ENCODE peak calls at places on chromosomes 3 and 15, in five cellular contexts. Q is GM06990, I is MCF 10A, P is endothelial cell, E is foreskin fibroblast. J is an unnamed sample.

GRCh38 chr3:112587336-112587735 is 25.5 kb downstream of the SLC35A5 start:
- DNase-seq in I (no peak), P (no peak), E (no peak), Q (no peak), J (no peak)

GRCh38 chr3:100041328-100041749 is 73.0 kb downstream of the FILIP1L start:
- DNase-seq in P (no peak), I (peak), E (peak), Q (no peak), J (no peak)

GRCh38 chr3:193851416-193851815 is 258.4 kb downstream of the OPA1 start:
- DNase-seq in Q (no peak), I (no peak), P (no peak), E (peak), J (no peak)

GRCh38 chr15:101534376-101534970 is 45.0 kb upstream of the PCSK6 start:
- DNase-seq in E (no peak), I (no peak), Q (no peak), P (no peak), J (no peak)

GRCh38 chr15:63510548-63510940 is 6.2 kb downstream of the USP3 start:
- DNase-seq in E (no peak), I (no peak), Q (no peak), P (no peak), J (no peak)

GRCh38 chr15:38642689-38643270 is 78.2 kb upstream of the RASGRP1 start:
- DNase-seq in P (no peak), E (no peak), I (no peak), Q (no peak), J (no peak)

GRCh38 chr15:85745525-85745924 is 49.2 kb downstream of the KLHL25 start:
- DNase-seq in I (no peak), P (no peak), Q (no peak), E (no peak), J (no peak)

GRCh38 chr3:189393598-189393997 is 221.8 kb downstream of the TPRG1 start:
- DNase-seq in E (no peak), I (peak), P (no peak), Q (no peak), J (no peak)

GRCh38 chr3:136838641-136839555 is 20.0 kb downstream of the SLC35G2 start:
- DNase-seq in Q (no peak), P (no peak), I (peak), E (peak), J (no peak)

GRCh38 chr3:8110966-8111798 is 390.4 kb upstream of the LMCD1 start:
- DNase-seq in I (peak), E (peak), Q (peak), P (peak), J (peak)

GRCh38 chr3:147538034-147538433 is 128.9 kb downstream of the ZIC1 start:
- DNase-seq in Q (no peak), E (no peak), I (no peak), P (no peak), J (no peak)

GRCh38 chr3:88896026-88896425 is 211.4 kb upstream of the EPHA3 start:
- DNase-seq in P (no peak), E (no peak), I (peak), Q (no peak), J (no peak)

GRCh38 chr3:8324727-8325126 is 176.9 kb upstream of the LMCD1 start:
- DNase-seq in P (peak), E (peak), Q (peak), I (peak), J (peak)

GRCh38 chr15:67189326-67190051 is 65.0 kb downstream of the AAGAB start:
- DNase-seq in I (no peak), E (no peak), P (no peak), Q (no peak), J (peak)

GRCh38 chr3:160919942-160920341 is 163.9 kb downstream of the PPM1L start:
- DNase-seq in E (no peak), Q (no peak), I (no peak), P (no peak), J (no peak)

GRCh38 chr3:160924776-160925175 is 168.7 kb downstream of the PPM1L start:
- DNase-seq in P (no peak), I (no peak), Q (no peak), E (no peak), J (no peak)

GRCh38 chr3:160921020-160921635 is 165.1 kb downstream of the PPM1L start:
- DNase-seq in E (peak), I (peak), P (peak), Q (no peak), J (peak)
- TF ChIP-seq CTCF in E (peak), I (peak), P (peak), Q (peak), J (peak)

DNA sequence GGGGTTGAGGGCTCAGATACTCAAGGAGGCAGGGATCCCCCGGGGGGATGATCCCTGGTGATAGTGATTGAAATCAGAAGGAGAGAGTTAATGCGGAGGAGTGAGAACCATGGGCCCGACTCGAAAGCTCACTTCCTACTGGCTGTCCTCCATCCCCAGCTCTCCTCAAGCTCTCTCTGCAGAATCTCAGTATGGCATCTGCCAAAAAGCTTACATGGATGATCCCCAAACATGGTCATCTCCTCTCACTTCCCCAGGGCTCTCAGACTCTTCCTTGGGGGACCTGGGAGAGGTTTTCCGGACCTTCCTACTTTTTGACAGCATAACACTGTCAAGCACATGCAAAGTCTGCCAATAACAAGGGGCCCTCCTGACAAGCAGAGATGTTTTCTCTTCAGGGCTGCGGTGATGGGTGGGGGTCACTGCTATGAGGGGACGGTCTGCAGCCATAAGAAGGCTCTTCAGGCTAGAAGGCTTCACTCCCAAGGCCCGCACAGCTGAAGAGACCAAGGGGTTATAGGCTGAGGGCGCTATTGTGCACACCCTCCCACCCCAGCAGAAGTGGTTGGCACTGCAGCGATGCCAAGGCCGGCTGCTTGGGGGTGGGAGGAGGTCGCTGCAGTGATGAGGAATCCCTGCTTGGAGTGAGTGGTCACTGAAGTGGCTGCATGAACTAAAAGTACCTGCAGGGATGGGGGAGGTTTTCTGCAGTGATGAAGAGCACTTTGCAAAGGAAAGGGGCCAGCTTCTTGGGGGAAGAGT is 828 bp upstream of the VWA5B2 start:
- DNase-seq in I (no peak), Q (no peak), E (no peak), P (no peak), J (peak)
- TF ChIP-seq CTCF in I (no peak), Q (no peak), E (no peak), P (no peak), J (no peak)

GRCh38 chr15:91099616-91100560 is at the start of gene SV2B:
- DNase-seq in I (peak), E (peak), Q (peak), P (peak), J (peak)
- TF ChIP-seq CTCF in I (no peak), E (peak), Q (peak), P (no peak), J (peak)

GRCh38 chr15:45439521-45439931 is 61.2 kb upstream of the GATM start:
- DNase-seq in P (no peak), I (no peak), Q (no peak), E (no peak), J (no peak)
- TF ChIP-seq CTCF in P (no peak), I (no peak), Q (no peak), E (no peak), J (no peak)

DNA sequence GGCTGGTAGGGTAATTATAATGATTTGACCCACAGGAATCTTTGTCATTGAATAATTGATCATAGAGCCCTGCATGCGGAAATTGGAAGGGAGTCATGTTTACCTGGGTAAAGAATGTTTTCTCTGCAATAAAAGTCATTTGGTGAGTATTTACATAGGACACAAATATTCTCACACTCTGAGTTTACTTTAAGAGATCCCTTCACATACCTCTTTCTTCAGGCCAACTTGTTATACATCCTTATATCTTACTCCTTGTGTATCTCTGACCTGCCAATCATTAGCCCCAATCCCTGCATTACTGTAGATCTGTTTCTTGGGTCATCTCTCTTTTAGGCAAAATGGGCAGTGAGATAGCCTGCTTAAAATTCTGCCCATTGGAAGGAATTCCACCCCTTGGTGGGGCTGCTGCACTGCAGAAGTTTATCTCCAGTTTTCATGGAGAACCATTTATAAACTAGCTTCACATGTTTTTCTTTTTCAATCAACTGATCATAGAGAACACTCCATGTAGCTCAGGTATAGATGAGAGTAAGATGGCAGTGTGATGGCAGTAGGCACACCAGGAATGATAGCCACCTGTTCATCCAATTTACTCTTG is 46.2 kb downstream of the ILDR1 start:
- DNase-seq in E (peak), P (no peak), I (no peak), Q (no peak), J (no peak)
- TF ChIP-seq CTCF in E (no peak), P (no peak), I (no peak), Q (peak), J (no peak)

GRCh38 chr3:148953094-148953493 is 38.2 kb upstream of the GYG1 start:
- DNase-seq in Q (no peak), E (peak), I (no peak), P (no peak), J (no peak)

GRCh38 chr3:148954981-148955380 is 36.4 kb upstream of the GYG1 start:
- DNase-seq in E (peak), P (no peak), I (no peak), Q (no peak), J (no peak)

GRCh38 chr3:148948913-148949657 is 42.3 kb upstream of the GYG1 start:
- DNase-seq in P (no peak), E (no peak), Q (no peak), I (no peak), J (no peak)

GRCh38 chr3:148951599-148952361 is 39.6 kb upstream of the GYG1 start:
- DNase-seq in E (peak), I (no peak), P (no peak), Q (no peak), J (no peak)

GRCh38 chr3:148950806-148951205 is 40.5 kb upstream of the GYG1 start:
- DNase-seq in Q (no peak), I (peak), E (peak), P (no peak), J (no peak)
- TF ChIP-seq CTCF in Q (peak), I (no peak), E (peak), P (no peak), J (no peak)

GRCh38 chr15:58980351-58980939 is 7.0 kb upstream of the RNF111 start:
- DNase-seq in P (no peak), E (peak), Q (peak), I (peak), J (peak)
- TF ChIP-seq CTCF in P (no peak), E (peak), Q (peak), I (peak), J (no peak)

GRCh38 chr15:33766329-33766728 is 202.0 kb upstream of the CHRM5 start:
- DNase-seq in P (no peak), I (peak), E (peak), Q (no peak), J (no peak)
- TF ChIP-seq CTCF in P (no peak), I (no peak), E (no peak), Q (no peak), J (no peak)

GRCh38 chr15:71448688-71449114 is 333.4 kb downstream of the THSD4 start:
- DNase-seq in Q (peak), P (peak), E (peak), I (peak), J (peak)
- TF ChIP-seq CTCF in Q (peak), P (peak), E (peak), I (peak), J (peak)

DNA sequence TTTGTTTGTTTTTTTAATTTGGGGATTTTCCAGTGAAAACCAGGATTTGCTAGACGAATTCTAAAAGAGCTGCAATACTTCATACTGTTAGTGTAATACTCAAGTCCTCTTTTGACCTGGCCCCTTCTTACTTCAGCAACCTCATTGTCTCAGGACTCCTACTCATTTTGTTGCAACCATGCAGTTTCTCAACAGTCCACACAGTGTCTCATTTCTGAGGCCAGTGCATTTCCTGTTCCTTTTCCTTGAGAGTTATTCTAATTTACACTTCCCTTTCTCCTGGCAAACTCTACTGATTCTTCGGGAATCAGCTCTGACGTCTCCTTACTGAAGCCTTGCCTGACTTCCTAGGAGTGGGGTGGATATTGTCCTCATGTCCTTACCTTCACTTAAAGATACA is 35.6 kb downstream of the NSUN3 start:
- DNase-seq in P (peak), I (peak), E (peak), Q (no peak), J (no peak)
- TF ChIP-seq CTCF in P (no peak), I (no peak), E (no peak), Q (no peak), J (no peak)

J was measured in GM13976.